ENCODE peak calls at places on chromosome 21, in six cellular contexts. B, R, G, P, F and N are unnamed samples.

GRCh38 chr21:39314155-39315027 is 959 bp upstream of the BRWD1 start:
- DNase-seq in B (peak; percentile 56), R (peak; percentile 28), G (peak; percentile 31), P (no peak), F (no peak), N (peak; percentile 58)

GRCh38 chr21:42535602-42536171 is 22.0 kb downstream of the SLC37A1 start:
- DNase-seq in B (no peak), R (peak; percentile 72), G (no peak), P (no peak), F (no peak), N (no peak)

GRCh38 chr21:41431788-41432548 is 5.9 kb downstream of the MX1 start:
- DNase-seq in B (no peak), R (no peak), G (no peak), P (no peak), F (no peak), N (no peak)

GRCh38 chr21:31888936-31889371 is 16.1 kb downstream of the HUNK start:
- DNase-seq in B (no peak), R (no peak), G (no peak), P (no peak), F (peak; percentile 8), N (no peak)

GRCh38 chr21:28602581-28602980 is 390.1 kb downstream of the LTN1 start:
- DNase-seq in B (no peak), R (no peak), G (no peak), P (no peak), F (no peak), N (no peak)

GRCh38 chr21:44969066-44969649 is 29.3 kb downstream of the SLX9 start:
- DNase-seq in B (no peak), R (no peak), G (no peak), P (no peak), F (no peak), N (no peak)

GRCh38 chr21:31576428-31576827 is 83.1 kb upstream of the SOD1 start:
- DNase-seq in B (no peak), R (no peak), G (no peak), P (no peak), F (no peak), N (peak; percentile 50)

GRCh38 chr21:46000731-46001641 is 19.4 kb downstream of the COL6A1 start:
- DNase-seq in B (no peak), R (peak; percentile 24), G (no peak), P (no peak), F (peak; percentile 75), N (no peak)

GRCh38 chr21:46319192-46319591 is 4.5 kb downstream of the C21orf58 start:
- DNase-seq in B (no peak), R (no peak), G (no peak), P (no peak), F (no peak), N (no peak)

GRCh38 chr21:45004481-45005263 is 64.8 kb downstream of the SLX9 start:
- DNase-seq in B (no peak), R (no peak), G (no peak), P (no peak), F (no peak), N (no peak)

GRCh38 chr21:31537872-31538576 is 121.5 kb upstream of the SOD1 start:
- DNase-seq in B (peak; percentile 27), R (no peak), G (no peak), P (no peak), F (no peak), N (no peak)

GRCh38 chr21:42002421-42002958 is 7.7 kb downstream of the ZBTB21 start:
- DNase-seq in B (peak; percentile 60), R (no peak), G (peak; percentile 22), P (no peak), F (no peak), N (no peak)

GRCh38 chr21:40433575-40433974 is 413.4 kb downstream of the DSCAM start:
- DNase-seq in B (no peak), R (no peak), G (no peak), P (no peak), F (no peak), N (no peak)

GRCh38 chr21:46355161-46356004 is 31.4 kb downstream of the PCNT start:
- DNase-seq in B (peak; percentile 53), R (no peak), G (no peak), P (no peak), F (no peak), N (no peak)

GRCh38 chr21:28294046-28294445 is 698.6 kb downstream of the LTN1 start:
- DNase-seq in B (no peak), R (no peak), G (no peak), P (no peak), F (no peak), N (no peak)

GRCh38 chr21:29436143-29436542 is 137.4 kb downstream of the BACH1 start:
- DNase-seq in B (peak; percentile 72), R (no peak), G (no peak), P (no peak), F (no peak), N (peak; percentile 19)

GRCh38 chr21:46155514-46156377 is at the start of gene FTCD:
- DNase-seq in B (no peak), R (peak; percentile 20), G (no peak), P (no peak), F (peak; percentile 59), N (no peak)

GRCh38 chr21:44999972-45000636 is 60.3 kb downstream of the SLX9 start:
- DNase-seq in B (no peak), R (no peak), G (no peak), P (no peak), F (no peak), N (no peak)

GRCh38 chr21:37532868-37533780 is 166.6 kb downstream of the DYRK1A start:
- DNase-seq in B (no peak), R (peak; percentile 63), G (peak; percentile 13), P (peak; percentile 4), F (no peak), N (peak; percentile 24)

GRCh38 chr21:39503138-39503762 is 51.5 kb downstream of the SH3BGR start:
- DNase-seq in B (no peak), R (no peak), G (no peak), P (no peak), F (no peak), N (no peak)

GRCh38 chr21:38628426-38628825 is 130.1 kb upstream of the ERG start:
- DNase-seq in B (no peak), R (no peak), G (no peak), P (no peak), F (no peak), N (no peak)

GRCh38 chr21:45535341-45536081 is 6.7 kb downstream of the SLC19A1 start:
- DNase-seq in B (no peak), R (peak; percentile 76), G (no peak), P (no peak), F (no peak), N (no peak)

GRCh38 chr21:42566524-42567180 is 53.0 kb downstream of the SLC37A1 start:
- DNase-seq in B (no peak), R (peak; percentile 24), G (no peak), P (no peak), F (peak; percentile 49), N (no peak)